ENCODE peak calls at places on chromosome 14, in ten cellular contexts. One of them, this sample, is unnamed.

GRCh38 chr14:67392728-67393314 is 19.1 kb downstream of the PLEK2 start:
- DNase-seq in HepG2: no peak
- DNase-seq in stomach: no peak
- DNase-seq in GM23338: no peak
- DNase-seq in H1: no peak
- DNase-seq in breast epithelium: no peak
- DNase-seq in vagina: no peak
- DNase-seq in esophagus muscularis mucosa: peak; percentile 87
- DNase-seq in spleen: no peak
- DNase-seq in HCT116: no peak
- DNase-seq in this sample: no peak

GRCh38 chr14:101965796-101966718 is 1.7 kb downstream of the DYNC1H1 start:
- DNase-seq in HCT116: no peak
- DNase-seq in vagina: no peak
- DNase-seq in stomach: no peak
- DNase-seq in breast epithelium: no peak
- DNase-seq in spleen: no peak
- DNase-seq in GM23338: no peak
- DNase-seq in HepG2: no peak
- DNase-seq in esophagus muscularis mucosa: no peak
- DNase-seq in H1: no peak
- DNase-seq in this sample: no peak

GRCh38 chr14:93078830-93079229 is 36.9 kb downstream of the ITPK1 start:
- DNase-seq in spleen: no peak
- DNase-seq in HepG2: no peak
- DNase-seq in HCT116: no peak
- DNase-seq in H1: no peak
- DNase-seq in vagina: no peak
- DNase-seq in breast epithelium: no peak
- DNase-seq in esophagus muscularis mucosa: no peak
- DNase-seq in stomach: no peak
- DNase-seq in GM23338: no peak
- DNase-seq in this sample: no peak

GRCh38 chr14:92717571-92718042 is 30.8 kb downstream of the LGMN start:
- DNase-seq in stomach: no peak
- DNase-seq in HCT116: no peak
- DNase-seq in breast epithelium: no peak
- DNase-seq in GM23338: no peak
- DNase-seq in spleen: no peak
- DNase-seq in esophagus muscularis mucosa: no peak
- DNase-seq in HepG2: no peak
- DNase-seq in H1: no peak
- DNase-seq in vagina: no peak
- DNase-seq in this sample: no peak

GRCh38 chr14:104348741-104349140 is 210.4 kb downstream of the KIF26A start:
- DNase-seq in HCT116: no peak
- DNase-seq in H1: no peak
- DNase-seq in vagina: no peak
- DNase-seq in esophagus muscularis mucosa: no peak
- DNase-seq in spleen: no peak
- DNase-seq in GM23338: no peak
- DNase-seq in stomach: no peak
- DNase-seq in HepG2: no peak
- DNase-seq in breast epithelium: no peak
- DNase-seq in this sample: no peak

GRCh38 chr14:33871394-33871793 is 79.5 kb downstream of the EGLN3 start:
- DNase-seq in esophagus muscularis mucosa: no peak
- DNase-seq in vagina: no peak
- DNase-seq in breast epithelium: no peak
- DNase-seq in HCT116: no peak
- DNase-seq in spleen: no peak
- DNase-seq in HepG2: no peak
- DNase-seq in stomach: no peak
- DNase-seq in GM23338: peak; percentile 27
- DNase-seq in H1: no peak
- DNase-seq in this sample: no peak

GRCh38 chr14:41605550-41606248 is 977 bp upstream of the LRFN5 start:
- DNase-seq in spleen: no peak
- DNase-seq in H1: no peak
- DNase-seq in HCT116: no peak
- DNase-seq in GM23338: peak; percentile 94
- DNase-seq in HepG2: no peak
- DNase-seq in breast epithelium: no peak
- DNase-seq in vagina: peak; percentile 86
- DNase-seq in esophagus muscularis mucosa: no peak
- DNase-seq in stomach: no peak
- DNase-seq in this sample: no peak

GRCh38 chr14:83520837-83521236 is 1987.2 kb upstream of the SEL1L start:
- DNase-seq in stomach: no peak
- DNase-seq in HCT116: no peak
- DNase-seq in vagina: no peak
- DNase-seq in esophagus muscularis mucosa: no peak
- DNase-seq in GM23338: no peak
- DNase-seq in breast epithelium: no peak
- DNase-seq in spleen: no peak
- DNase-seq in HepG2: no peak
- DNase-seq in H1: no peak
- DNase-seq in this sample: no peak

GRCh38 chr14:95533822-95534221 is 1.0 kb upstream of the GLRX5 start:
- DNase-seq in GM23338: peak; percentile 23
- DNase-seq in stomach: no peak
- DNase-seq in spleen: peak; percentile 81
- DNase-seq in HepG2: no peak
- DNase-seq in HCT116: no peak
- DNase-seq in breast epithelium: peak; percentile 18
- DNase-seq in vagina: no peak
- DNase-seq in H1: no peak
- DNase-seq in esophagus muscularis mucosa: no peak
- DNase-seq in this sample: no peak

GRCh38 chr14:60658909-60659585 is 9.8 kb upstream of the SIX1 start:
- DNase-seq in HepG2: peak; percentile 27
- DNase-seq in H1: no peak
- DNase-seq in breast epithelium: no peak
- DNase-seq in spleen: no peak
- DNase-seq in stomach: no peak
- DNase-seq in esophagus muscularis mucosa: no peak
- DNase-seq in GM23338: no peak
- DNase-seq in vagina: no peak
- DNase-seq in HCT116: no peak
- DNase-seq in this sample: no peak

GRCh38 chr14:87935895-87936294 is 57.1 kb downstream of the GALC start:
- DNase-seq in HepG2: no peak
- DNase-seq in stomach: no peak
- DNase-seq in spleen: no peak
- DNase-seq in esophagus muscularis mucosa: no peak
- DNase-seq in HCT116: no peak
- DNase-seq in GM23338: no peak
- DNase-seq in breast epithelium: no peak
- DNase-seq in vagina: no peak
- DNase-seq in H1: no peak
- DNase-seq in this sample: no peak

GRCh38 chr14:59101441-59101840 is 87.0 kb upstream of the DAAM1 start:
- DNase-seq in H1: no peak
- DNase-seq in spleen: no peak
- DNase-seq in stomach: no peak
- DNase-seq in esophagus muscularis mucosa: no peak
- DNase-seq in GM23338: no peak
- DNase-seq in breast epithelium: no peak
- DNase-seq in vagina: no peak
- DNase-seq in HCT116: no peak
- DNase-seq in HepG2: no peak
- DNase-seq in this sample: no peak

GRCh38 chr14:81169711-81170103 is 51.1 kb downstream of the GTF2A1 start:
- DNase-seq in H1: no peak
- DNase-seq in HCT116: no peak
- DNase-seq in esophagus muscularis mucosa: no peak
- DNase-seq in stomach: peak; percentile 58
- DNase-seq in breast epithelium: peak; percentile 27
- DNase-seq in GM23338: peak; percentile 16
- DNase-seq in spleen: peak; percentile 88
- DNase-seq in vagina: no peak
- DNase-seq in HepG2: no peak
- DNase-seq in this sample: peak; percentile 83
- H3K4me1 ChIP-seq in H1: no peaks in the 10 kb centered on the region
- H3K4me1 ChIP-seq in HCT116: peaks cover 3% of the 10 kb centered on the region
- H3K4me1 ChIP-seq in esophagus muscularis mucosa: peaks cover 13% of the 10 kb centered on the region
- H3K4me1 ChIP-seq in stomach: peaks cover 8% of the 10 kb centered on the region
- H3K4me1 ChIP-seq in breast epithelium: no peaks in the 10 kb centered on the region
- H3K4me1 ChIP-seq in GM23338: no peaks in the 10 kb centered on the region
- H3K4me1 ChIP-seq in spleen: no peaks in the 10 kb centered on the region
- H3K4me1 ChIP-seq in vagina: peaks cover 11% of the 10 kb centered on the region
- H3K4me1 ChIP-seq in HepG2: peaks cover 35% of the 10 kb centered on the region
- H3K4me1 ChIP-seq in this sample: peaks cover 20% of the 10 kb centered on the region

DNA sequence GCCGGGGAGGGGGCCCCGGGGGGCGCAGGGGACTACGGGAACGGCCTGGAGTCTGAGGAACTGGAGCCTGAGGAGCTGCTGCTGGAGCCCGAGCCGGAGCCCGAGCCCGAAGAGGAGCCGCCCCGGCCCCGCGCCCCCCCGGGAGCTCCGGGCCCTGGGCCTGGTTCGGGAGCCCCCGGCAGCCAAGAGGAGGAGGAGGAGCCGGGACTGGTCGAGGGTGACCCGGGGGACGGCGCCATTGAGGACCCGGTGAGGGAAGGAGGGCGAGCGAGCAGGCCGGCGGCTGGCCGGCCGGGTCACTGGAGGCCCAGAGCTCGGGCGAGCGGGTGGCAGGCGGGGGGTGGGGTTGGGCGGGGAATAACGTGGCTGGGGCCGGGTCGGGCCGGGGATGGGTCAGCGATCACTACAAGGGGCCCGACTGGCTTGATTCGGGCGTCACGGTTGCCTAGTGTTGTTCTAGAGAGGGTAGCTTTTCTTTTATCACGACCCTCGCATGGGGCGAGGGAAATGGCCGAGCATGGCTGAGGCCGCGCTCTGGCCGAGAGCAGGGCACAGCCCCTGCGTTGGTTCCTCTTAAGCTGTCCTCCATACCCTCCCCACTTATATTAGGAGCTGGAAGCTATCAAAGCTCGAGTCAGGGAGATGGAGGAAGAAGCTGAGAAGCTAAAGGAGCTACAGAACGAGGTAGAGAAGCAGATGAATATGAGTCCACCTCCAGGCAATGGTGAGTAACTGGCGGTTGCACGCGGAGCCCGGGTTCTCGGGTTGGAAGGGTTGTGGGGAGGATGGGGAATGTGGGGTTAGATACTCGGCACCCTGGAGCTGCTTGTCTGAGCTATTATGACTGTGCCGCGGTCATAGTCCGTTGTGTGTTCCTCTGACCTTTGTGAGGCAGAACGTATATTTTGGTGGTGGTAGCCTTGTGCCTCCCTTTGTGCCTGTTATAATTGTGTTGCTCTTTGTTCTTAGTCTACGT is 603 bp downstream of the PABPN1 start:
- DNase-seq in stomach: peak; percentile 52
- DNase-seq in esophagus muscularis mucosa: no peak
- DNase-seq in HCT116: no peak
- DNase-seq in breast epithelium: no peak
- DNase-seq in spleen: peak; percentile 84
- DNase-seq in HepG2: peak; percentile 71
- DNase-seq in GM23338: peak; percentile 58
- DNase-seq in H1: no peak
- DNase-seq in vagina: no peak
- DNase-seq in this sample: peak; percentile 83
- TF ChIP-seq POLR2AphosphoS5 in stomach: peak; percentile 4
- TF ChIP-seq POLR2AphosphoS5 in esophagus muscularis mucosa: peak; percentile 7
- TF ChIP-seq POLR2AphosphoS5 in HCT116: peak; percentile 19
- TF ChIP-seq POLR2AphosphoS5 in breast epithelium: no peak
- TF ChIP-seq POLR2AphosphoS5 in spleen: peak; percentile 47
- TF ChIP-seq POLR2AphosphoS5 in HepG2: peak; percentile 45
- TF ChIP-seq POLR2AphosphoS5 in GM23338: no peak
- TF ChIP-seq POLR2AphosphoS5 in H1: peak; percentile 43
- TF ChIP-seq POLR2AphosphoS5 in vagina: peak; percentile 35
- TF ChIP-seq POLR2AphosphoS5 in this sample: no peak

GRCh38 chr14:64760146-64760755 is 56.0 kb downstream of the PLEKHG3 start:
- DNase-seq in vagina: no peak
- DNase-seq in spleen: peak; percentile 87
- DNase-seq in breast epithelium: no peak
- DNase-seq in HepG2: peak; percentile 34
- DNase-seq in stomach: peak; percentile 70
- DNase-seq in GM23338: peak; percentile 78
- DNase-seq in H1: no peak
- DNase-seq in HCT116: peak; percentile 24
- DNase-seq in esophagus muscularis mucosa: no peak
- DNase-seq in this sample: no peak

GRCh38 chr14:64761441-64762043 is 57.3 kb downstream of the PLEKHG3 start:
- DNase-seq in H1: no peak
- DNase-seq in breast epithelium: no peak
- DNase-seq in stomach: no peak
- DNase-seq in GM23338: no peak
- DNase-seq in vagina: no peak
- DNase-seq in HepG2: no peak
- DNase-seq in esophagus muscularis mucosa: no peak
- DNase-seq in HCT116: no peak
- DNase-seq in spleen: peak; percentile 52
- DNase-seq in this sample: no peak

GRCh38 chr14:64759555-64759938 is 55.3 kb downstream of the PLEKHG3 start:
- DNase-seq in breast epithelium: no peak
- DNase-seq in HCT116: no peak
- DNase-seq in esophagus muscularis mucosa: no peak
- DNase-seq in GM23338: no peak
- DNase-seq in vagina: no peak
- DNase-seq in H1: no peak
- DNase-seq in spleen: peak; percentile 67
- DNase-seq in stomach: no peak
- DNase-seq in HepG2: no peak
- DNase-seq in this sample: no peak

GRCh38 chr14:64762044-64763034 is 58.1 kb downstream of the PLEKHG3 start:
- DNase-seq in vagina: peak; percentile 93
- DNase-seq in spleen: peak; percentile 81
- DNase-seq in esophagus muscularis mucosa: no peak
- DNase-seq in stomach: peak; percentile 93
- DNase-seq in GM23338: no peak
- DNase-seq in HepG2: peak; percentile 35
- DNase-seq in H1: no peak
- DNase-seq in breast epithelium: peak; percentile 43
- DNase-seq in HCT116: peak; percentile 51
- DNase-seq in this sample: no peak

DNA sequence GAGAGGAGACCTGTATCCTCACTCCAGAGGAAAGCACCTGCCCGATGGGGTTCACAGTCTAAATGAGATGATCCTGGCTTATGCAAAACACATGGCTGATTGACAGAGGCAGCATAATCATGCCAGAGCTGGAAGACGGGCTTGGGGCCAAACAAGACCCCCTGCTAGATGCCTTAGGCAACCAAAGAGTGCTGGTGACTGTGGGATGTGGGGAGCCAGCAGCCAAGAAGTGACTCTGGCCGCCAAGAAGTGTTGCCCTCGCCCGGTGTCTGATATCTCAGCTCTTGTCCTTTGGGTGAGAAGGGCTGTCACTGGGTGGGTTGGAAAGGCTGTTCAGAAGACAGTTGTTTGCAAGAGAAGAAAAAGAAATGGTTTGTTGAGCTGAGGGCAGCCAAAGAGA is 56.7 kb downstream of the PLEKHG3 start:
- DNase-seq in spleen: peak; percentile 54
- DNase-seq in GM23338: no peak
- DNase-seq in breast epithelium: no peak
- DNase-seq in stomach: no peak
- DNase-seq in vagina: no peak
- DNase-seq in H1: no peak
- DNase-seq in HCT116: no peak
- DNase-seq in HepG2: no peak
- DNase-seq in esophagus muscularis mucosa: no peak
- DNase-seq in this sample: no peak
- H3K4me1 ChIP-seq in spleen: peaks cover 42% of the 10 kb centered on the region
- H3K4me1 ChIP-seq in GM23338: peaks cover 33% of the 10 kb centered on the region
- H3K4me1 ChIP-seq in breast epithelium: peaks cover 17% of the 10 kb centered on the region
- H3K4me1 ChIP-seq in stomach: peaks cover 48% of the 10 kb centered on the region
- H3K4me1 ChIP-seq in vagina: peaks cover 63% of the 10 kb centered on the region
- H3K4me1 ChIP-seq in H1: no peaks in the 10 kb centered on the region
- H3K4me1 ChIP-seq in HCT116: peaks cover 45% of the 10 kb centered on the region
- H3K4me1 ChIP-seq in HepG2: peaks cover 30% of the 10 kb centered on the region
- H3K4me1 ChIP-seq in esophagus muscularis mucosa: peaks cover 50% of the 10 kb centered on the region
- H3K4me1 ChIP-seq in this sample: peaks cover 80% of the 10 kb centered on the region

GRCh38 chr14:39431416-39432178 is 636 bp downstream of the FBXO33 start:
- DNase-seq in spleen: peak; percentile 94
- DNase-seq in HepG2: peak; percentile 51
- DNase-seq in H1: no peak
- DNase-seq in stomach: peak; percentile 58
- DNase-seq in breast epithelium: peak; percentile 22
- DNase-seq in esophagus muscularis mucosa: no peak
- DNase-seq in GM23338: peak; percentile 75
- DNase-seq in HCT116: peak; percentile 4
- DNase-seq in vagina: no peak
- DNase-seq in this sample: peak; percentile 85
- TF ChIP-seq POLR2AphosphoS5 in spleen: peak; percentile 85
- TF ChIP-seq POLR2AphosphoS5 in HepG2: peak; percentile 85
- TF ChIP-seq POLR2AphosphoS5 in H1: peak; percentile 71
- TF ChIP-seq POLR2AphosphoS5 in stomach: peak; percentile 86
- TF ChIP-seq POLR2AphosphoS5 in breast epithelium: no peak
- TF ChIP-seq POLR2AphosphoS5 in esophagus muscularis mucosa: peak; percentile 31
- TF ChIP-seq POLR2AphosphoS5 in GM23338: no peak
- TF ChIP-seq POLR2AphosphoS5 in HCT116: peak; percentile 58
- TF ChIP-seq POLR2AphosphoS5 in vagina: no peak
- TF ChIP-seq POLR2AphosphoS5 in this sample: no peak

This sample was measured in suprapubic skin.